ENCODE peak calls at places on chromosomes 12 and 14, in nine cellular contexts. One of them, this sample, is unnamed.
A peak's percentile ranks its signal among the peaks of the same experiment; 100 is the strongest.

GRCh38 chr12:120956579-120957360 is 21.6 kb upstream of the HNF1A start:
- DNase-seq in WTC11: no peak
- DNase-seq in amniotic stem cell: no peak
- DNase-seq in Calu3: no peak
- DNase-seq in ELF-1: no peak
- DNase-seq in HuH-7: no peak
- DNase-seq in HEK293T: no peak
- DNase-seq in stimulated activated CD4-positive, alpha-beta T cell treated with anti-CD3 and anti-CD28 coated beads, Interleukin-4, amount 100 ng/mL, for 4 hours: no peak
- DNase-seq in left lobe of liver: no peak
- DNase-seq in this sample: no peak

GRCh38 chr12:102995372-102995771 is 37.9 kb downstream of the ASCL1 start:
- DNase-seq in WTC11: no peak
- DNase-seq in amniotic stem cell: no peak
- DNase-seq in Calu3: no peak
- DNase-seq in ELF-1: no peak
- DNase-seq in HuH-7: no peak
- DNase-seq in HEK293T: no peak
- DNase-seq in stimulated activated CD4-positive, alpha-beta T cell treated with anti-CD3 and anti-CD28 coated beads, Interleukin-4, amount 100 ng/mL, for 4 hours: no peak
- DNase-seq in left lobe of liver: no peak
- DNase-seq in this sample: no peak

GRCh38 chr12:5391638-5392037 is 40.3 kb upstream of the NTF3 start:
- DNase-seq in WTC11: no peak
- DNase-seq in amniotic stem cell: no peak
- DNase-seq in Calu3: no peak
- DNase-seq in ELF-1: no peak
- DNase-seq in HuH-7: peak; percentile 35
- DNase-seq in HEK293T: no peak
- DNase-seq in stimulated activated CD4-positive, alpha-beta T cell treated with anti-CD3 and anti-CD28 coated beads, Interleukin-4, amount 100 ng/mL, for 4 hours: no peak
- DNase-seq in left lobe of liver: no peak
- DNase-seq in this sample: no peak

GRCh38 chr14:85516239-85517112 is 13.5 kb upstream of the FLRT2 start:
- DNase-seq in WTC11: no peak
- DNase-seq in amniotic stem cell: peak; percentile 75
- DNase-seq in Calu3: no peak
- DNase-seq in ELF-1: no peak
- DNase-seq in HuH-7: no peak
- DNase-seq in HEK293T: no peak
- DNase-seq in stimulated activated CD4-positive, alpha-beta T cell treated with anti-CD3 and anti-CD28 coated beads, Interleukin-4, amount 100 ng/mL, for 4 hours: no peak
- DNase-seq in left lobe of liver: no peak
- DNase-seq in this sample: no peak

GRCh38 chr12:117025481-117026151 is 73.6 kb downstream of the TESC start:
- DNase-seq in WTC11: peak; percentile 84
- DNase-seq in amniotic stem cell: peak; percentile 53
- DNase-seq in Calu3: peak; percentile 76
- DNase-seq in ELF-1: peak; percentile 94
- DNase-seq in HuH-7: peak; percentile 76
- DNase-seq in HEK293T: peak; percentile 82
- DNase-seq in stimulated activated CD4-positive, alpha-beta T cell treated with anti-CD3 and anti-CD28 coated beads, Interleukin-4, amount 100 ng/mL, for 4 hours: peak; percentile 10
- DNase-seq in left lobe of liver: peak; percentile 67
- DNase-seq in this sample: peak; percentile 44

GRCh38 chr12:57069522-57069921 is 9.1 kb downstream of the NEMP1 start:
- DNase-seq in WTC11: peak; percentile 50
- DNase-seq in amniotic stem cell: peak; percentile 57
- DNase-seq in Calu3: peak; percentile 68
- DNase-seq in ELF-1: peak; percentile 70
- DNase-seq in HuH-7: peak; percentile 52
- DNase-seq in HEK293T: peak; percentile 56
- DNase-seq in stimulated activated CD4-positive, alpha-beta T cell treated with anti-CD3 and anti-CD28 coated beads, Interleukin-4, amount 100 ng/mL, for 4 hours: peak; percentile 56
- DNase-seq in left lobe of liver: peak; percentile 72
- DNase-seq in this sample: peak; percentile 64

GRCh38 chr14:99395904-99396530 is 84.6 kb downstream of the SETD3 start:
- DNase-seq in WTC11: no peak
- DNase-seq in amniotic stem cell: no peak
- DNase-seq in Calu3: no peak
- DNase-seq in ELF-1: no peak
- DNase-seq in HuH-7: no peak
- DNase-seq in HEK293T: no peak
- DNase-seq in stimulated activated CD4-positive, alpha-beta T cell treated with anti-CD3 and anti-CD28 coated beads, Interleukin-4, amount 100 ng/mL, for 4 hours: peak; percentile 16
- DNase-seq in left lobe of liver: no peak
- DNase-seq in this sample: no peak

GRCh38 chr14:95348395-95349080 is 28.8 kb upstream of the CLMN start:
- DNase-seq in WTC11: peak; percentile 32
- DNase-seq in amniotic stem cell: no peak
- DNase-seq in Calu3: no peak
- DNase-seq in ELF-1: no peak
- DNase-seq in HuH-7: peak; percentile 21
- DNase-seq in HEK293T: no peak
- DNase-seq in stimulated activated CD4-positive, alpha-beta T cell treated with anti-CD3 and anti-CD28 coated beads, Interleukin-4, amount 100 ng/mL, for 4 hours: no peak
- DNase-seq in left lobe of liver: no peak
- DNase-seq in this sample: no peak

GRCh38 chr14:75249251-75249957 is 29.2 kb upstream of the FOS start:
- DNase-seq in WTC11: no peak
- DNase-seq in amniotic stem cell: no peak
- DNase-seq in Calu3: peak; percentile 21
- DNase-seq in ELF-1: peak; percentile 37
- DNase-seq in HuH-7: no peak
- DNase-seq in HEK293T: no peak
- DNase-seq in stimulated activated CD4-positive, alpha-beta T cell treated with anti-CD3 and anti-CD28 coated beads, Interleukin-4, amount 100 ng/mL, for 4 hours: peak; percentile 80
- DNase-seq in left lobe of liver: no peak
- DNase-seq in this sample: no peak

GRCh38 chr12:93484315-93484981 is 17.1 kb downstream of the MRPL42 start:
- DNase-seq in WTC11: no peak
- DNase-seq in amniotic stem cell: no peak
- DNase-seq in Calu3: no peak
- DNase-seq in ELF-1: no peak
- DNase-seq in HuH-7: no peak
- DNase-seq in HEK293T: no peak
- DNase-seq in stimulated activated CD4-positive, alpha-beta T cell treated with anti-CD3 and anti-CD28 coated beads, Interleukin-4, amount 100 ng/mL, for 4 hours: no peak
- DNase-seq in left lobe of liver: no peak
- DNase-seq in this sample: peak; percentile 77

This sample was measured in trophoblast cell.